ENCODE peak calls at places on chromosomes 11 and 22, in nine cellular contexts. Q is mesothelial cell of epicardium, K is RWPE1, U is lower lobe of right lung, F is BE2C, G is hepatocyte, H is neural progenitor cell, O is ascending aorta, M is glutamatergic neuron. X is an unnamed sample.
A peak's percentile ranks its signal among the peaks of the same experiment; 100 is the strongest.

GRCh38 chr11:119284344-119285157 is 32.4 kb downstream of the MCAM start:
- DNase-seq in Q (no peak), K (peak; percentile 51), U (no peak), F (no peak), G (peak; percentile 28), H (peak; percentile 19), O (no peak), M (no peak), X (no peak)

GRCh38 chr11:17687946-17688670 is 31.3 kb upstream of the MYOD1 start:
- DNase-seq in Q (no peak), K (no peak), U (no peak), F (no peak), G (no peak), H (no peak), O (no peak), M (no peak), X (no peak)

GRCh38 chr11:75523189-75523588 is 2.6 kb downstream of the GDPD5 start:
- DNase-seq in Q (no peak), K (no peak), U (no peak), F (no peak), G (no peak), H (no peak), O (no peak), M (no peak), X (no peak)

GRCh38 chr11:118635237-118635591 is 27.8 kb downstream of the PHLDB1 start:
- DNase-seq in Q (no peak), K (no peak), U (no peak), F (no peak), G (no peak), H (peak; percentile 68), O (no peak), M (no peak), X (no peak)

GRCh38 chr11:112587664-112588063 is 327.0 kb upstream of the PLET1 start:
- DNase-seq in Q (no peak), K (no peak), U (no peak), F (no peak), G (no peak), H (no peak), O (no peak), M (no peak), X (no peak)

GRCh38 chr11:124746621-124747243 is 5.3 kb downstream of the VSIG2 start:
- DNase-seq in Q (no peak), K (peak; percentile 94), U (peak; percentile 91), F (peak; percentile 76), G (peak; percentile 90), H (peak; percentile 83), O (peak; percentile 74), M (peak; percentile 50), X (peak; percentile 75)

GRCh38 chr11:102495161-102496042 is 35.1 kb downstream of the MMP7 start:
- DNase-seq in Q (no peak), K (peak; percentile 66), U (no peak), F (peak; percentile 39), G (peak; percentile 87), H (peak; percentile 80), O (no peak), M (no peak), X (peak; percentile 49)

GRCh38 chr11:59216654-59217640 is 4.2 kb upstream of the MPEG1 start:
- DNase-seq in Q (no peak), K (peak; percentile 57), U (no peak), F (no peak), G (no peak), H (no peak), O (no peak), M (no peak), X (no peak)

GRCh38 chr11:134047586-134047999 is 21.3 kb upstream of the JAM3 start:
- DNase-seq in Q (no peak), K (peak; percentile 31), U (no peak), F (peak; percentile 62), G (no peak), H (no peak), O (peak; percentile 97), M (no peak), X (no peak)

DNA sequence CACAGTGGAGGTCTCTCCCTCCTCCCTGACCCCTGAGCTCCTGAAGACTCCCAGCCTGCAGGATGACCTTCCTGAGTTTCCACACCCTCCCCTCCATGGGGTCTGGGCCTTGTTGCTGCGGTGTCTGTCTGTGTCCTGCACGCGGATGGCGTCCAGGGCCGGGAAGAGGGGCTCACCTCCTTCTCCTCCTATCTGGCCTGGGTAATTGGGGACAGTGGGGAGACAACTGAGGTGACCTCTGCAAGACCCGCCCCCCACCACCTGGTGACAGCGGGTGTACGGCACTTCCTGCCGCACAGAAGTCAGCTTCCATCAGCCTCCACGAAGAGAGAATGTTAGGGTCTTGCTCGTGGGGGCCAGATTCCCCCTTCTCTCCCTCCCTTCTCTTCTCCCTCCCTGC is 31.7 kb downstream of the LINC01488 start:
- DNase-seq in Q (no peak), K (no peak), U (peak; percentile 35), F (no peak), G (no peak), H (no peak), O (no peak), M (no peak), X (no peak)
- TF ChIP-seq CTCF in Q (no peak), K (no peak), U (no peak), F (no peak), G (no peak), H (no peak), O (no peak), M (no peak), X (no peak)

GRCh38 chr11:44484211-44484610 is 81.3 kb upstream of the CD82 start:
- DNase-seq in Q (no peak), K (no peak), U (no peak), F (peak; percentile 39), G (peak; percentile 34), H (peak; percentile 54), O (no peak), M (peak; percentile 29), X (peak; percentile 49)
- TF ChIP-seq CTCF in Q (no peak), K (no peak), U (peak; percentile 24), F (peak; percentile 58), G (peak; percentile 37), H (peak; percentile 55), O (no peak), M (peak; percentile 24), X (peak; percentile 11)

DNA sequence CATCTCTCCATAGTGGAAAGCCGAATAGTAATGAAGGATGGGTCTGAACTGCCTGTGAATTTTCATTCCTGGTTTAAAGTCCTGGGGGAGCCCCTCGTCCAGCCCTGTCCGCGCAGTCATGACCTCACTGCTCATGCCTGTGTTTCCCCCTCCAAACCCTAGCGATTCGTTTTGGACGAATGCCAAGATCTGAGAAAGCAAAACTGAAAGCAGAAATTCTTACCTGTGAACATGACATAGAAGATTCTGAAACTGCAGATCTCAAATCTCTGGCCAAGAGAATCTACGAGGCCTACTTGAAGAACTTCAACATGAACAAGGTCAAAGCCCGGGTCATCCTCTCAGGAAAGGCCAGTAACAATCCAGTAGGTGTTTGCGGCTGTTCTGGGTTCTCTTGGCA is 30.4 kb downstream of the CDPF1 start:
- DNase-seq in Q (no peak), K (no peak), U (no peak), F (no peak), G (no peak), H (no peak), O (no peak), M (no peak), X (no peak)
- TF ChIP-seq CTCF in Q (no peak), K (no peak), U (no peak), F (no peak), G (no peak), H (no peak), O (no peak), M (no peak), X (no peak)

GRCh38 chr22:23285734-23286133 is 105.4 kb downstream of the BCR start:
- DNase-seq in Q (no peak), K (no peak), U (no peak), F (no peak), G (no peak), H (no peak), O (no peak), M (no peak), X (no peak)

GRCh38 chr22:23285236-23285635 is 104.9 kb downstream of the BCR start:
- DNase-seq in Q (no peak), K (no peak), U (no peak), F (no peak), G (no peak), H (no peak), O (no peak), M (no peak), X (no peak)

GRCh38 chr22:23282986-23283385 is 102.7 kb downstream of the BCR start:
- DNase-seq in Q (no peak), K (no peak), U (no peak), F (no peak), G (no peak), H (no peak), O (no peak), M (no peak), X (no peak)

GRCh38 chr22:23283591-23284503 is 103.5 kb downstream of the BCR start:
- DNase-seq in Q (no peak), K (no peak), U (no peak), F (no peak), G (peak; percentile 28), H (no peak), O (no peak), M (no peak), X (no peak)

GRCh38 chr22:23284504-23285033 is 104.3 kb downstream of the BCR start:
- DNase-seq in Q (no peak), K (no peak), U (no peak), F (no peak), G (no peak), H (no peak), O (no peak), M (no peak), X (no peak)
- TF ChIP-seq CTCF in Q (no peak), K (no peak), U (no peak), F (no peak), G (no peak), H (no peak), O (no peak), M (no peak), X (no peak)

GRCh38 chr22:27846248-27846760 is 44.7 kb upstream of the MN1 start:
- DNase-seq in Q (no peak), K (no peak), U (no peak), F (no peak), G (no peak), H (no peak), O (no peak), M (no peak), X (no peak)
- TF ChIP-seq CTCF in Q (no peak), K (no peak), U (no peak), F (no peak), G (no peak), H (no peak), O (no peak), M (no peak), X (no peak)

DNA sequence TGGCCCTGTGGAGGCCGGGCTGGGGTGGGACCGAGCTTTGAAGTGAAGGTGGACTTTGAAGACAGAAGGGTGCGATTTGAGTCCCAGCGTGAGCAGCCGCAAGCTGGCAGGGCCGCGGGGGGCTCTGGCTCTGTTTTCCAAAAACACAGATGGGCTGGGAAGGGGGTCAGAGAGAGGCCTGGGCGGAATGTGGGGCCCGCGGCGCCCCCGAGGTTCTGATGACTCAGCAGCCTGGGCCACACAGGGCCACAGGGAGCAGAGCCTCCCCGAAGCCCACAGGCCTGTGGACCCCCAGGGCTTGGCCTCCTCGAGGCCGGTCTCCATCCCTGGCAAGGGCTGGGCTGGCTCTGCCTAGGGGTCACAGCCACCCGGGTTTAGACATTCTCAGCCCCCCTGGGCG is 6.1 kb downstream of the INS start:
- DNase-seq in Q (no peak), K (no peak), U (no peak), F (no peak), G (no peak), H (no peak), O (no peak), M (no peak), X (no peak)
- TF ChIP-seq CTCF in Q (no peak), K (no peak), U (no peak), F (no peak), G (no peak), H (no peak), O (no peak), M (no peak), X (no peak)